ENCODE peak calls at places on chromosomes 4 and X, in five cellular contexts. C is GM20000, A is T-helper 2 cell, L is germinal center, H is T-helper 1 cell. I is an unnamed sample.

GRCh38 chr4:140346136-140346535 is 27.3 kb upstream of the SCOC start:
- DNase-seq in C (no peak), A (no peak), H (no peak), L (no peak), I (no peak)

GRCh38 chrX:22542641-22543040 is 269.9 kb downstream of the CBLL2 start:
- DNase-seq in L (no peak), H (no peak), A (no peak), C (no peak), I (no peak)

GRCh38 chr4:156959298-156959702 is 12.3 kb downstream of the PDGFC start:
- DNase-seq in L (no peak), H (no peak), C (no peak), A (no peak), I (no peak)

GRCh38 chr4:78446607-78447006 is 105.0 kb upstream of the ANXA3 start:
- DNase-seq in L (no peak), C (no peak), H (no peak), A (no peak), I (no peak)

GRCh38 chr4:19807505-19807904 is 444.2 kb upstream of the SLIT2 start:
- DNase-seq in A (no peak), C (no peak), H (no peak), L (no peak), I (no peak)

GRCh38 chrX:32408389-32408788 is 803.0 kb downstream of the DMD start:
- DNase-seq in C (peak), H (no peak), L (no peak), A (no peak), I (no peak)

GRCh38 chr4:79078339-79078738 is 139.1 kb upstream of the PAQR3 start:
- DNase-seq in A (no peak), H (no peak), L (no peak), C (no peak), I (no peak)

GRCh38 chrX:54043696-54044125 is 562 bp downstream of the PHF8 start:
- DNase-seq in A (peak), C (peak), L (peak), H (peak), I (no peak)

GRCh38 chr4:152448038-152448437 is 87.9 kb downstream of the FBXW7 start:
- DNase-seq in A (no peak), H (no peak), C (no peak), L (no peak), I (no peak)

GRCh38 chrX:11647048-11647650 is 18.6 kb downstream of the ARHGAP6 start:
- DNase-seq in L (no peak), A (no peak), H (no peak), C (no peak), I (no peak)

GRCh38 chrX:19886888-19887531 is 390 bp downstream of the SH3KBP1 start:
- DNase-seq in H (no peak), L (peak), A (no peak), C (peak), I (no peak)

GRCh38 chr4:152651473-152652060 is 28.2 kb downstream of the TMEM154 start:
- DNase-seq in C (no peak), A (no peak), L (no peak), H (no peak), I (no peak)

GRCh38 chrX:16786791-16787735 is 797 bp downstream of the TXLNG start:
- DNase-seq in A (peak), L (peak), C (peak), H (peak), I (peak)

GRCh38 chrX:104195489-104196084 is 29.3 kb downstream of the FAM199X start:
- DNase-seq in C (peak), H (no peak), L (peak), A (no peak), I (peak)

GRCh38 chrX:27619975-27620374 is 29.8 kb downstream of the DCAF8L2 start:
- DNase-seq in H (no peak), L (no peak), A (no peak), C (no peak), I (no peak)

GRCh38 chrX:41384041-41384705 is 50.2 kb downstream of the DDX3X start:
- DNase-seq in L (no peak), H (no peak), C (no peak), A (peak), I (no peak)

GRCh38 chrX:19585370-19586082 is 70.2 kb upstream of the MAP3K15 start:
- DNase-seq in A (no peak), C (no peak), H (no peak), L (no peak), I (no peak)

GRCh38 chrX:20487227-20487626 is 220.5 kb upstream of the RPS6KA3 start:
- DNase-seq in H (no peak), A (no peak), L (no peak), C (no peak), I (no peak)

GRCh38 chr4:47469951-47470350 is 6.4 kb upstream of the COMMD8 start:
- DNase-seq in C (no peak), H (no peak), L (no peak), A (no peak), I (no peak)